ENCODE peak calls at places on chromosomes 12 and 14, in seven cellular contexts. Q, W, P, H, D, G and T are unnamed samples. For H3K4me1, the result is how much of the 10 kb centered on the place peaks cover.

GRCh38 chr12:5898874-5899273 is 46.2 kb downstream of the ANO2 start:
- DNase-seq in Q (no peak), W (no peak), P (no peak), H (no peak), D (no peak), G (peak), T (no peak)

GRCh38 chr14:21543426-21544350 is 17.5 kb upstream of the SALL2 start:
- DNase-seq in Q (no peak), W (no peak), P (no peak), H (no peak), D (peak), G (no peak), T (no peak)

GRCh38 chr14:35331605-35332516 is 39.7 kb downstream of the PSMA6 start:
- DNase-seq in Q (no peak), W (peak), P (no peak), H (peak), D (no peak), G (no peak), T (peak)

GRCh38 chr14:81565441-81566290 is 32.0 kb upstream of the SEL1L start:
- DNase-seq in Q (no peak), W (no peak), P (no peak), H (peak), D (peak), G (peak), T (no peak)

GRCh38 chr12:126936181-126936851 is 1330.7 kb upstream of the TMEM132C start:
- DNase-seq in Q (no peak), W (peak), P (no peak), H (peak), D (no peak), G (peak), T (peak)

GRCh38 chr14:70013269-70013873 is 134.2 kb downstream of the SMOC1 start:
- DNase-seq in Q (no peak), W (peak), P (no peak), H (peak), D (peak), G (peak), T (no peak)

GRCh38 chr12:53201639-53202038 is 5.4 kb downstream of the ITGB7 start:
- DNase-seq in Q (no peak), W (no peak), P (no peak), H (no peak), D (peak), G (no peak), T (no peak)

GRCh38 chr12:132456944-132457495 is 32.9 kb upstream of the FBRSL1 start:
- DNase-seq in Q (no peak), W (no peak), P (no peak), H (no peak), D (no peak), G (no peak), T (no peak)

GRCh38 chr14:77498120-77498979 is at the start of gene ISM2:
- DNase-seq in Q (peak), W (peak), P (no peak), H (peak), D (no peak), G (peak), T (no peak)

GRCh38 chr12:103840399-103840880 is 594 bp downstream of the NT5DC3 start:
- DNase-seq in Q (no peak), W (peak), P (no peak), H (no peak), D (peak), G (peak), T (no peak)

GRCh38 chr12:4049566-4050080 is 176.4 kb upstream of the PARP11 start:
- DNase-seq in Q (no peak), W (no peak), P (no peak), H (no peak), D (no peak), G (no peak), T (no peak)

GRCh38 chr12:14628771-14629170 is 61.1 kb upstream of the PLBD1 start:
- DNase-seq in Q (no peak), W (no peak), P (no peak), H (no peak), D (no peak), G (no peak), T (no peak)

GRCh38 chr12:132379996-132380395 is 50.6 kb upstream of the GALNT9 start:
- DNase-seq in Q (no peak), W (no peak), P (no peak), H (no peak), D (no peak), G (peak), T (no peak)

GRCh38 chr12:98893601-98894411 is 248.7 kb downstream of the APAF1 start:
- DNase-seq in Q (no peak), W (no peak), P (no peak), H (no peak), D (no peak), G (no peak), T (no peak)

GRCh38 chr14:81400852-81401251 is 728 bp upstream of the STON2 start:
- DNase-seq in Q (no peak), W (peak), P (peak), H (peak), D (no peak), G (peak), T (peak)

GRCh38 chr12:20950248-20950647 is 139.7 kb downstream of the SLCO1B3 start:
- DNase-seq in Q (no peak), W (peak), P (no peak), H (peak), D (peak), G (peak), T (no peak)

GRCh38 chr14:94110552-94111181 is at the start of gene IFI27:
- DNase-seq in Q (no peak), W (no peak), P (peak), H (peak), D (no peak), G (no peak), T (peak)

GRCh38 chr12:90043264-90043663 is 334.6 kb upstream of the ATP2B1 start:
- DNase-seq in Q (no peak), W (peak), P (no peak), H (no peak), D (no peak), G (no peak), T (no peak)

GRCh38 chr12:10153271-10154144 is 18.4 kb downstream of the OLR1 start:
- DNase-seq in Q (peak), W (peak), P (peak), H (peak), D (peak), G (peak), T (peak)

GRCh38 chr12:11822071-11822818 is 172.8 kb downstream of the ETV6 start:
- DNase-seq in Q (peak), W (peak), P (no peak), H (peak), D (peak), G (no peak), T (no peak)

GRCh38 chr12:16329594-16329993 is 17.9 kb upstream of the MGST1 start:
- DNase-seq in Q (no peak), W (no peak), P (no peak), H (no peak), D (no peak), G (no peak), T (no peak)

GRCh38 chr12:55706840-55707671 is 648 bp downstream of the ITGA7 start:
- DNase-seq in Q (no peak), W (no peak), P (no peak), H (no peak), D (no peak), G (no peak), T (no peak)

GRCh38 chr14:21825845-21826244 is 152.2 kb upstream of the OR4E1 start:
- DNase-seq in Q (no peak), W (no peak), P (no peak), H (no peak), D (no peak), G (no peak), T (no peak)

GRCh38 chr14:88983755-88984154 is 159.3 kb downstream of the TTC8 start:
- DNase-seq in Q (no peak), W (peak), P (no peak), H (no peak), D (no peak), G (peak), T (no peak)

GRCh38 chr12:14841761-14842160 is 1.6 kb downstream of the ART4 start:
- DNase-seq in Q (no peak), W (peak), P (no peak), H (peak), D (no peak), G (peak), T (peak)

GRCh38 chr12:16857456-16857923 is 251.5 kb upstream of the LMO3 start:
- DNase-seq in Q (no peak), W (no peak), P (no peak), H (no peak), D (peak), G (no peak), T (no peak)

GRCh38 chr12:131988054-131988796 is 38.5 kb downstream of the EP400 start:
- DNase-seq in Q (no peak), W (no peak), P (no peak), H (no peak), D (no peak), G (no peak), T (no peak)

GRCh38 chr12:78038986-78039385 is 208.3 kb downstream of the NAV3 start:
- DNase-seq in Q (no peak), W (no peak), P (no peak), H (no peak), D (no peak), G (no peak), T (no peak)

GRCh38 chr12:121520586-121521086 is 60.2 kb downstream of the KDM2B start:
- DNase-seq in Q (no peak), W (no peak), P (no peak), H (no peak), D (no peak), G (no peak), T (no peak)

GRCh38 chr12:12039897-12040296 is 30.8 kb upstream of the BCL2L14 start:
- DNase-seq in Q (no peak), W (no peak), P (no peak), H (no peak), D (no peak), G (no peak), T (no peak)

DNA sequence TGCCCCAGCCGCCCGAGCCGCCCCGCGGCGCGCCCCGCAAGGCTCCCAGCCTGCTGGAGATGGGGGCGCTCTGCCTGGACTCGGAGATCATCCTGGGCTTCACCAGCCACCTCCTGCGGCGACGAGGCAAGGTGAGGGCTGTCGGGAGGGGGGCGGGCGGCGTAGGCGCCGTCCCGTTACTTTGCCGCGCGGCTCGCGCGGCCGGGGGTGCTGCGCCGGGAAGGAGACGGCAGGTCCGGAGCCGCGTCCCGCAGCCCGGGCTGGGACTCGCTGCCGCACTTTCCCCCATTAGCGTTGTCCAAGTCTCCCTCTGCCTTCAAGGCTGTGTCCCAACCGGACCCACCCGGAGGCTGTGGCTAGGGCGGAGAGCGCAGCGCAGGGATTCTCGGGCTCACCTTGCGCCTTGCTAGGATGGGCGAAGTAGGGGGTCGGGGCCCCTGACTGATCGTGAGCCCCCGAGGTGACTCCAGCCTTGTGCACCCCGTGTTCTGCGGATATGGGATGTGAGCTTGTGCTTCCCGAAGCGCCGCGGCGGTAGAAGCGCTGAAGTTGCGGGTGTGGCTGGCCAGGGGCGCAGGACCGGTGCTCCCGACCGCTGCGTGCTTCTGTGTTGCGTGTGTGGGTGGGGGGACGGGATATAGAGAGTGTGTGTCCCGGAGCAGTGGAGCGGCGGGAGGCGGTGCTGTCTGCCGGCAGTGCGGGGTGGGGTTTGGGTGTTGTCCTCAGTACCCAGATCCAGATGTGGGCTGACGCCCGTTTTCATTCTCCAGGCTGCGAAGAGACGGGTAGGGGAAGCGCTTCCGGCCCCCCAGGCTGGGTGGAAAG is 1.7 kb upstream of the KIF26A start:
- DNase-seq in Q (no peak), W (no peak), P (no peak), H (no peak), D (no peak), G (peak), T (no peak)
- H3K4me3 ChIP-seq in Q (no peak), W (no peak), P (no peak), H (no peak), D (no peak), G (peak), T (peak)

DNA sequence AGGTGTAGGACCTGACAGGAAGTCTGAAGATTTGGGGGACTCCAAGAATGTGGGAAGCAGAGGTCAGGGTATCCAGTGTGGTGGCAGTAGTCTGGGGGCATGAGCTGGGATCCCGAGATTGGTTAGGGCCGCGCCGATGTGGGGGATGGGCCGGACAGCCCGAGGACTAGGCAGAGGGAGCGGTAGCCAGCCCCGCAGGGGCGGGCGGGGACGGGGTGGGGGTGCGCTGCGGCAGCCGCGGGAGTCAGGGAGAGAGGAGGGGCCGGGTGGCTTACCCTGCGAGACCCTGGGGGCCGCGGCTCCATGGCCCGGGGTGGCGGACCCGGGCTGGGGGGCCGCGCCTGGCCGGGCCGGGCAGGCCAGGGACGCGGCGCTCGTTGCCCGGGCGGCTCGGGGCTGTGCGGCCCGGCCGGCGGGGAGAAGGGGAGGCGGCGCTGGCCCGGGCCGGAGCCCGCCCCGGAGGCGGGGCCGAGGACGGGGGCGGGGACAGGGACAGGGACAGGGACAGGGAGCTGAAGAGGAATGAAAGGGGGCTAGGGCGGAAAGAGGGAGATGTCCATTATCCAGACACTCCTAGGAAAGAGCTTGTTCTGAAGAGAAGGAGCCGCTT is 5.6 kb downstream of the ZNF385A start:
- DNase-seq in Q (no peak), W (no peak), P (peak), H (peak), D (peak), G (no peak), T (no peak)
- H3K27ac ChIP-seq in Q (no peak), W (no peak), P (peak), H (peak), D (no peak), G (peak), T (peak)

GRCh38 chr12:57609781-57610552 is 1.3 kb upstream of the ARHGEF25 start:
- DNase-seq in Q (no peak), W (no peak), P (no peak), H (no peak), D (no peak), G (no peak), T (no peak)
- H3K4me1 ChIP-seq in Q (under half), W (under half), P (under half), H (under half), D (under half), G (under half), T (under half)

DNA sequence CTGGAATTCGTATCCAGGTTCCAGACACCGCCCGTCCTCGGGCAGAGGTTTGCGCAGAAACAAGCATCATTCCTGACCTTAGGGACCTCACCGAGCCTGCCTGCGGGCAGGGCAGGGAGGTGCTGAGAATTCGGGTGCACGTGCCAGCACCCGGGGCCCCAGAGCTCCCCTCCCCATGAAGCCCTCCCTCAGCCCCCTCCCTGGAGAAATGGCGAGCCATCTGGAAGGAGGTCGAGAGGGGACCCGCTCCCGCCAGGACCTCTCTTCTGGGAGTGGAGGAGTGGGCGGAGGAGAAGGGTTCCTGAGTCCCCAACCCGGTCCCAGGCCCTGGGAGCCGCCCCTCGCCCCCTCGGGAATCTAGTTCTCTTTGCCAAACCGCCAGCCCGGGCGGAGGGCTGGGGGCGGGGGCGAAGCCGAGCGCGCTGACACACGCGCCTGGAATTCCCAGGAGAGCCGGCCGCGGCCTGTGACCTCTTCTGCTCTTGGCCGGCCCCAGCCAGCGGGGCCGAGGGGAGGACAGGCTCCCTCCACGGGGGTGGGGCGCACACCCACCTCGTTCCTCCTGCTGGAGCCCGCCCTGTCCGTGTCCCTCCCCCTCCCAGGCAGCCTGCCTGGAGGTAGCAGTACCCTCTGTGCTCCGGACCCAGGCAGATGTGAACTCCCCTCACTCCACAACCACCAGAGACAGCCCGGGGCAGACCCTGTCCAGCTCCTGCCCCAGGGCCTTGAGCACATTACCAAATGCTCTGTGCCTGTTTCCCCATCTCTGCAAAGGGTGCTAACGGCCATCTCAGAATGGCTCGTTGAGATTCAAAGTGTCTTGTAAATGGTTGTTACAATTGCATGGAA is 23.0 kb upstream of the GPR132 start:
- DNase-seq in Q (no peak), W (peak), P (no peak), H (peak), D (no peak), G (peak), T (peak)
- H3K4me3 ChIP-seq in Q (peak), W (no peak), P (no peak), H (no peak), D (no peak), G (peak), T (no peak)

GRCh38 chr14:68526420-68527105 is 266.3 kb downstream of the ZFP36L1 start:
- DNase-seq in Q (no peak), W (no peak), P (no peak), H (peak), D (no peak), G (peak), T (peak)
- H3K27ac ChIP-seq in Q (no peak), W (no peak), P (peak), H (peak), D (no peak), G (peak), T (no peak)

DNA sequence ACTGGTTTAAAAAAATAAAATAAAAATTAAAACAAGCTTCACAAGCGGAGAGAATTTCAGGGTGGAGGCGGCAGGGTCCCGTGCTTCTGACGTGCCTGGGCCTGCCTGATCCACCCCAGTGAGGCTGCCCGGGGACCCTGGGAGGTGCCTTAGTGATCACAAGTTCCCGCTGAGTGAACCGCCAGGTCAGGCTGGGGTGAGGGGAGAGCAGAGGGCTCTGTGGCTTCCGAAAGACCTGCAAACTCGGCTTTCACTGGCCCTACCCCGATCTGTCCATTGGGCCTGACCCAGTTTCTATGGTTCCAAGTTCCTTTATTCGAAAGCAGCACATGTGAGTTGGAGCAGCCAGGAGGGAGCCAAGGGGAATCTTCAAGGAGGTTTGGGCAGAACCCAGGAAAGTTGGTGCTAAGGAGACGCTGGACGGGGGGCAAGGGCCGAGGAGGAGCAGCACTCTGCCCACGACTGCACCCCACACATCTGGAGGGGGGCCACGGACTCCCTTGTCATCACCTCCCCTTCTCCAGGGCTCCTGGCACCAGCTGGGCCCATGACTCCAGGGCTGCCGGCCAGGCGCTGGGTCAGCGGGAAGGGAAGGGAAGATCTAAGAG is 12.9 kb downstream of the MMP14 start:
- DNase-seq in Q (no peak), W (peak), P (peak), H (peak), D (no peak), G (no peak), T (no peak)
- H3K4me1 ChIP-seq in Q (under half), W (half or more), P (half or more), H (under half), D (under half), G (under half), T (under half)

GRCh38 chr12:69966409-69966808 is 141.4 kb downstream of the MYRFL start:
- DNase-seq in Q (no peak), W (peak), P (peak), H (no peak), D (no peak), G (peak), T (no peak)
- H3K4me3 ChIP-seq in Q (no peak), W (no peak), P (no peak), H (no peak), D (no peak), G (no peak), T (no peak)

GRCh38 chr12:25500651-25501050 is 52.4 kb downstream of the LMNTD1 start:
- DNase-seq in Q (no peak), W (peak), P (no peak), H (no peak), D (no peak), G (no peak), T (no peak)

GRCh38 chr12:25504744-25505143 is 48.3 kb downstream of the LMNTD1 start:
- DNase-seq in Q (no peak), W (no peak), P (no peak), H (no peak), D (no peak), G (no peak), T (no peak)

GRCh38 chr12:25501565-25501964 is 51.5 kb downstream of the LMNTD1 start:
- DNase-seq in Q (no peak), W (no peak), P (no peak), H (no peak), D (no peak), G (no peak), T (no peak)

GRCh38 chr12:25503666-25504065 is 49.4 kb downstream of the LMNTD1 start:
- DNase-seq in Q (no peak), W (no peak), P (no peak), H (no peak), D (no peak), G (no peak), T (no peak)

DNA sequence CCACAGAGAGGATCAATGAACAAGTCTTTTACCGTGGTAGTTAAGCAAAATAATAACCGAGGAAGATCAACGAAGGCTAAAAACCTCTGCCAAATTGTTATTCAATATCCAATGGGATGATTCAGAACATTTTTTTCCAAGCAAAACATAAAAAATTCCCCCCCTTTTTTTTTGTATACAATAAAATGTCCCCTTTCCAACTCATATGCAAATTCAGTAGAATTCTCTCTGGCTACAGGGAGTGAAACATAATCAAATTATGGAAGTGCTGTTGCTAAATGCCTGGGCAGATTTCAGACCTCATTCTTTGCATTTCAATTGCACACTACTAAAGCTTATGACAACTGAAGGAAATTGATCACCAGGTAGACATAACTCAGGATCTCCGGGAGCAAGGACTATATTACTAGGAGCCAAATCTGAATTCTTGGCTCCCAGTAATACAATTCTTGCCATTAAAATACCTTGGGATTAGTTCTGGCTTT is 51.0 kb downstream of the LMNTD1 start:
- DNase-seq in Q (no peak), W (no peak), P (no peak), H (no peak), D (no peak), G (no peak), T (no peak)
- H3K27ac ChIP-seq in Q (no peak), W (no peak), P (no peak), H (no peak), D (no peak), G (no peak), T (no peak)